ENCODE peak calls at places on chromosomes 2 and 18, in seven cellular contexts. R, P, I, H, X, K and O are unnamed samples.

GRCh38 chr18:78689606-78690005 is 290.0 kb upstream of the SALL3 start:
- DNase-seq in X (no peak), H (no peak), R (no peak), I (no peak), K (no peak), P (no peak), O (no peak)

GRCh38 chr2:233542507-233542906 is 24.1 kb downstream of the USP40 start:
- DNase-seq in X (no peak), P (no peak), H (no peak), R (no peak), K (no peak), I (peak), O (no peak)

GRCh38 chr2:201860541-201861154 is 54.3 kb downstream of the CDK15 start:
- DNase-seq in P (no peak), I (no peak), X (no peak), K (no peak), R (no peak), H (no peak), O (peak)

GRCh38 chr2:109335586-109336266 is 206.7 kb downstream of the SH3RF3 start:
- DNase-seq in I (no peak), K (no peak), H (no peak), R (no peak), X (no peak), P (no peak), O (no peak)

GRCh38 chr2:23118313-23118712 is 266.7 kb upstream of the KLHL29 start:
- DNase-seq in X (no peak), R (no peak), K (no peak), P (no peak), H (no peak), I (no peak), O (no peak)

GRCh38 chr18:8525692-8526091 is 83.5 kb upstream of the RAB12 start:
- DNase-seq in X (no peak), R (no peak), I (no peak), P (no peak), H (no peak), K (no peak), O (no peak)

GRCh38 chr2:117698819-117699218 is 115.7 kb upstream of the DDX18 start:
- DNase-seq in X (no peak), H (no peak), K (no peak), R (no peak), I (no peak), P (no peak), O (no peak)

GRCh38 chr18:13530879-13531387 is 195.4 kb downstream of the FAM210A start:
- DNase-seq in K (no peak), R (peak), P (peak), I (no peak), X (peak), H (peak), O (peak)

GRCh38 chr2:236512902-236513433 is 56.7 kb upstream of the ACKR3 start:
- DNase-seq in R (peak), K (peak), P (peak), X (no peak), H (no peak), I (no peak), O (peak)

GRCh38 chr18:58205087-58205779 is 161.2 kb downstream of the NEDD4L start:
- DNase-seq in P (no peak), H (no peak), X (no peak), I (no peak), R (no peak), K (no peak), O (no peak)

GRCh38 chr2:71611247-71611646 is 157.9 kb downstream of the DYSF start:
- DNase-seq in X (no peak), H (peak), P (no peak), R (no peak), I (peak), K (peak), O (no peak)

GRCh38 chr2:28663359-28663758 is 88.3 kb upstream of the PPP1CB start:
- DNase-seq in H (no peak), K (no peak), R (no peak), I (no peak), P (no peak), X (no peak), O (no peak)

GRCh38 chr2:224982226-224982625 is 60.0 kb downstream of the DOCK10 start:
- DNase-seq in I (no peak), K (no peak), R (no peak), P (no peak), H (no peak), X (no peak), O (no peak)

GRCh38 chr2:96409543-96410184 is 74.1 kb downstream of the NCAPH start:
- DNase-seq in P (peak), X (no peak), K (no peak), H (no peak), R (peak), I (no peak), O (no peak)

GRCh38 chr18:46411862-46412690 is 244.9 kb downstream of the LOXHD1 start:
- DNase-seq in H (no peak), R (peak), K (no peak), P (peak), I (no peak), X (no peak), O (no peak)

GRCh38 chr2:118774458-118775133 is 72.9 kb downstream of the EN1 start:
- DNase-seq in X (no peak), R (peak), I (peak), K (peak), P (peak), H (peak), O (peak)

GRCh38 chr18:48711651-48712486 is 173.0 kb downstream of the CTIF start:
- DNase-seq in R (no peak), I (no peak), P (peak), K (no peak), H (no peak), X (no peak), O (peak)

GRCh38 chr2:222477962-222478608 is 53.7 kb downstream of the SGPP2 start:
- DNase-seq in R (no peak), P (no peak), H (no peak), X (no peak), I (no peak), K (no peak), O (no peak)

GRCh38 chr2:237298323-237299118 is 115.4 kb downstream of the COL6A3 start:
- DNase-seq in X (no peak), R (no peak), I (no peak), H (peak), P (no peak), K (no peak), O (no peak)

GRCh38 chr2:219298759-219299371 is 10.3 kb downstream of the PTPRN start:
- DNase-seq in R (peak), I (peak), H (peak), X (no peak), P (peak), K (peak), O (peak)

GRCh38 chr2:208820289-208820688 is 413.7 kb downstream of the PTH2R start:
- DNase-seq in R (no peak), H (no peak), P (no peak), I (no peak), K (no peak), X (no peak), O (no peak)

GRCh38 chr2:36165132-36165531 is 190.4 kb upstream of the CRIM1 start:
- DNase-seq in K (no peak), X (no peak), I (no peak), P (no peak), R (no peak), H (no peak), O (no peak)

GRCh38 chr2:29323301-29323700 is 208.1 kb downstream of the CLIP4 start:
- DNase-seq in K (no peak), I (no peak), P (no peak), H (no peak), X (no peak), R (no peak), O (no peak)

GRCh38 chr18:54786211-54786610 is 42.1 kb upstream of the RAB27B start:
- DNase-seq in X (no peak), P (no peak), H (no peak), I (no peak), R (no peak), K (no peak), O (no peak)

GRCh38 chr2:241612156-241613017 is 24.6 kb downstream of the THAP4 start:
- DNase-seq in P (no peak), H (no peak), X (no peak), K (no peak), R (no peak), I (no peak), O (no peak)

GRCh38 chr2:43356774-43357173 is 130.4 kb upstream of the ZFP36L2 start:
- DNase-seq in R (no peak), H (no peak), I (no peak), K (no peak), X (no peak), P (no peak), O (no peak)

GRCh38 chr2:173631123-173631450 is 276.4 kb downstream of the CDCA7 start:
- DNase-seq in R (peak), H (no peak), X (no peak), K (no peak), P (no peak), I (no peak), O (no peak)

GRCh38 chr2:48016620-48017019 is 110.3 kb upstream of the FBXO11 start:
- DNase-seq in R (no peak), P (no peak), K (no peak), X (no peak), I (no peak), H (no peak), O (no peak)

GRCh38 chr2:124050833-124051497 is 25.9 kb downstream of the CNTNAP5 start:
- DNase-seq in P (no peak), I (no peak), K (no peak), X (no peak), R (no peak), H (no peak), O (no peak)

GRCh38 chr18:59265246-59266018 is 7.8 kb downstream of the RAX start:
- DNase-seq in K (no peak), I (no peak), P (no peak), H (no peak), R (no peak), X (no peak), O (peak)

GRCh38 chr2:176814740-176815367 is 397.7 kb upstream of the HNRNPA3 start:
- DNase-seq in I (no peak), R (no peak), H (no peak), X (no peak), P (no peak), K (no peak), O (peak)

GRCh38 chr2:152613235-152613634 is 104.0 kb downstream of the PRPF40A start:
- DNase-seq in P (no peak), I (no peak), X (no peak), K (no peak), H (no peak), R (no peak), O (peak)

GRCh38 chr2:65731476-65731875 is 299.1 kb upstream of the SPRED2 start:
- DNase-seq in I (no peak), R (no peak), K (no peak), X (no peak), H (no peak), P (no peak), O (no peak)

GRCh38 chr2:158968396-158969161 is at the start of gene TANC1:
- DNase-seq in K (peak), R (peak), X (peak), H (peak), P (peak), I (peak), O (peak)

GRCh38 chr2:187429989-187430388 is 18.1 kb downstream of the CALCRL start:
- DNase-seq in I (no peak), R (no peak), K (no peak), P (no peak), X (no peak), H (no peak), O (no peak)

GRCh38 chr18:39681061-39681460 is 2115.5 kb upstream of the CELF4 start:
- DNase-seq in H (no peak), K (no peak), X (no peak), I (no peak), P (no peak), R (no peak), O (no peak)

GRCh38 chr2:10926191-10926830 is 14.6 kb downstream of the KCNF1 start:
- DNase-seq in X (no peak), R (no peak), I (no peak), H (no peak), P (no peak), K (no peak), O (no peak)

GRCh38 chr18:33210575-33211189 is 229.8 kb downstream of the CCDC178 start:
- DNase-seq in H (no peak), P (no peak), R (no peak), I (no peak), K (no peak), X (no peak), O (no peak)

GRCh38 chr2:196399736-196400691 is 228.6 kb upstream of the STK17B start:
- DNase-seq in I (no peak), H (no peak), R (no peak), P (no peak), X (no peak), K (no peak), O (no peak)

GRCh38 chr2:50786345-50786744 is 245.6 kb downstream of the NRXN1 start:
- DNase-seq in P (no peak), I (no peak), X (no peak), K (no peak), R (no peak), H (no peak), O (no peak)
- TF ChIP-seq CTCF in P (no peak), I (no peak), X (no peak), K (no peak), R (no peak), H (no peak), O (no peak)

GRCh38 chr2:24334245-24334633 is 26.1 kb downstream of the ITSN2 start:
- DNase-seq in H (no peak), X (no peak), I (no peak), R (no peak), K (no peak), P (no peak), O (no peak)

GRCh38 chr2:24339856-24340262 is 20.5 kb downstream of the ITSN2 start:
- DNase-seq in K (no peak), H (no peak), I (no peak), X (no peak), P (no peak), R (no peak), O (no peak)

GRCh38 chr2:24333019-24333540 is 27.3 kb downstream of the ITSN2 start:
- DNase-seq in H (no peak), I (no peak), P (no peak), K (no peak), X (no peak), R (no peak), O (no peak)

GRCh38 chr2:24342110-24342910 is 18.0 kb downstream of the ITSN2 start:
- DNase-seq in I (no peak), K (no peak), P (no peak), R (no peak), H (no peak), X (no peak), O (no peak)

DNA sequence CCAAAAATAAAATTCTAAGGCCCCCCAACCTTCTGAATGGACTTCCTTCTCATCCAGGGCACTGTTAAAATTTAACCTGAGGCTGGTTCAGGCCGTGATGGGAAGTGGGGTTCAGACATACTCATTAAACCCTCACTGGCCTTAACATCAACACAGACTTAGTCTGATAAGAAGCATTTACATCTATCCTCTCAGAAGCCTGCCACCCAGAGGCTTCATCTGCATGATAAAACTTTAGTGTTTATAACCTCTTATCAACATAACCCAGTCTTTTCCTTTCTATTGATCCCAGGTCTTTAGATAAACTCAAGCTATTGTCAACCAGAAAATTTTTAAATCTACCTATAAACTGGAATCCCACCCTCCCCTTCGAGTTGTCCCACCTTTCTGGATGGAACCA is 22.4 kb downstream of the ITSN2 start:
- DNase-seq in H (no peak), X (no peak), K (no peak), P (no peak), R (no peak), I (no peak), O (no peak)
- TF ChIP-seq CTCF in H (no peak), X (no peak), K (peak), P (no peak), R (no peak), I (no peak), O (no peak)

GRCh38 chr18:31721596-31721995 is 37.2 kb upstream of the B4GALT6 start:
- DNase-seq in R (no peak), I (no peak), H (no peak), X (no peak), K (no peak), P (no peak), O (no peak)

GRCh38 chr18:31723639-31723997 is 37.1 kb downstream of the SLC25A52 start:
- DNase-seq in X (no peak), K (no peak), H (no peak), I (no peak), P (no peak), R (no peak), O (no peak)

GRCh38 chr18:31720867-31721266 is 36.5 kb upstream of the B4GALT6 start:
- DNase-seq in I (no peak), R (no peak), P (no peak), K (no peak), H (no peak), X (no peak), O (no peak)

GRCh38 chr18:31723998-31724711 is 36.5 kb downstream of the SLC25A52 start:
- DNase-seq in H (peak), X (no peak), P (peak), I (no peak), R (peak), K (peak), O (peak)

GRCh38 chr18:31722369-31722957 is 38.1 kb upstream of the B4GALT6 start:
- DNase-seq in R (peak), X (peak), H (peak), K (peak), P (peak), I (peak), O (peak)
- TF ChIP-seq CTCF in R (peak), X (peak), H (peak), K (peak), P (peak), I (peak), O (peak)

GRCh38 chr2:165454905-165455304 is 14.6 kb upstream of the CSRNP3 start:
- DNase-seq in K (no peak), R (no peak), X (no peak), H (no peak), P (no peak), I (no peak), O (no peak)

GRCh38 chr2:165455940-165456479 is 13.5 kb upstream of the CSRNP3 start:
- DNase-seq in P (no peak), X (no peak), I (no peak), K (no peak), H (no peak), R (no peak), O (no peak)

GRCh38 chr2:165453672-165454071 is 15.8 kb upstream of the CSRNP3 start:
- DNase-seq in R (peak), K (no peak), X (no peak), P (no peak), I (no peak), H (no peak), O (no peak)

GRCh38 chr2:165452327-165452726 is 17.2 kb upstream of the CSRNP3 start:
- DNase-seq in R (no peak), X (no peak), P (no peak), I (no peak), H (no peak), K (no peak), O (no peak)

DNA sequence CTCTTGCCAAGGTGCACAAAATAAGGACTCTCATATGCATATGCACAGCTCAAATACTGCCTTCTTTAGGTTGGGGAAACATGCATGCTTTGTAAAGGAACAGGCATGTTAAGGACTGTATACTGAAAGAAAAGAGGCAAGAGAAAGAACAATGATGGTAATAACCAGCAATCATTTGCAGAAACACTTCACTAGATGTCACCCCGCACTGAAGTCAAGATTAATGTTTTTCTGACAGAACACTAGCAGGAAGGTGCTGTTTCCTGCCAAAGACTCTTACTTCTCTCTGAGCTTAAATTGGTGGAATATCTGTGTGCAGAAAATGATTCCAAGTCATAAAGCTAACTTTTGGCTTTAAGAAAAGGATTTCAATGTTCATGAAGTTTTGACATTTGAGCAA is 19.4 kb upstream of the CSRNP3 start:
- DNase-seq in P (no peak), H (no peak), R (no peak), X (no peak), I (no peak), K (no peak), O (no peak)
- TF ChIP-seq CTCF in P (peak), H (no peak), R (peak), X (no peak), I (no peak), K (no peak), O (no peak)

DNA sequence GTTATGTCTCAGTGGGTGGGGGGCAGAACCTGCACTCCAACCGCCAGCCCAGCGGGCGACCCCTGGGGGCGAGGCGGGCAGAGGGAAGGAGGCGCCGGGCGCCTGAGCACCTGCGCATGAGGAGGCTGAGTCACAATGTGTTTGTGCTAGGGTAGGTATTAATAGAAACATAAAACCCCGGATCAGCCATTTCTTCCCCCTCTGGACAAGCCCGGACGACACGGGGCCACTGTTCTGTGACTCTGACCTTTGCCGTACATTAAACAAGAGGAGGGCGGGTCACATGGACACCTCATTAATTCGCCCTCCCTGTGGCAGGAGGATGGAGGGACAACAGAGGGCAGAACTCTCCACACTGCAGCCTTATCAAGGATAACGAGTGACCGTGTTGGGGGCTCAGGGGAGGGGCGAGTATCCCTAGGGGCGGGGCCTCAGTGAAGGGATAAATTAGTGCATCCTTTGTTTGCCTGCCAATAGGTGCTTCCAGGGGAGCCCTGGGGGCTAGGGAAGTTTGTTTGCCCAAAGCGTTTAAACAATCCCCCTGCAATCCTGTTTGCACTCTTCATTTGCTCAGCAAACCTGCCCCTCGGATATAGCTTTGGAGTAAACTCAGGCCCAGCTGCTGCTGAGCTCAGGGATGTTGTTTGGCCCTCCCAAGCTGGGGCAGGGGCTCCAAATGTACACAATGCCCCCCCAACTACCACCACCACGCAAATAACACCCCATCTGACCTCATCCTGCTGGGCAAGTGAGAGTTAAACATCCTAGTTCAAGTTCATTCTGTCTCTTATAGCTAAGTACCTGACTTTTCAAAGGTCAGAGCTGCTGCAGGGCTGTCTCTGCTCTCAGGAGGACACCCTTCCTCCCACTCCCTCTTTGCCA is 171.2 kb upstream of the GLI2 start:
- DNase-seq in K (peak), R (no peak), I (no peak), H (no peak), X (no peak), P (no peak), O (no peak)
- TF ChIP-seq CTCF in K (no peak), R (no peak), I (no peak), H (no peak), X (no peak), P (no peak), O (no peak)

GRCh38 chr18:75041586-75041985 is 167.4 kb downstream of the PTGR3 start:
- DNase-seq in P (no peak), H (no peak), R (no peak), K (no peak), X (no peak), I (no peak), O (no peak)
- TF ChIP-seq CTCF in P (peak), H (peak), R (peak), K (peak), X (no peak), I (no peak), O (no peak)